ENCODE peak calls at places on chromosomes 6 and 20, in seven cellular contexts. M is T47D; O is CD8-positive, alpha-beta memory T cell; S is stimulated activated CD4-positive, alpha-beta T cell treated with anti-CD3 and anti-CD28 coated beads, TNF-alpha, amount 100 ng/mL, for 4 hours; A is stimulated activated CD8-positive, alpha-beta memory T cell treated with anti-CD3 and anti-CD28 coated beads, Interleukin-4, amount 100 ng/mL, for 24 hours; R is germinal center; E is amygdala. G is an unnamed sample.

GRCh38 chr6:88422831-88423230 is 256.7 kb upstream of the CNR1 start:
- DNase-seq in M (no peak), O (no peak), R (no peak), S (no peak), A (no peak), E (no peak), G (no peak)

GRCh38 chr6:15042938-15043337 is 202.9 kb upstream of the JARID2 start:
- DNase-seq in A (no peak), S (no peak), O (no peak), R (no peak), E (no peak), M (no peak), G (no peak)

GRCh38 chr6:157050537-157051280 is 272.6 kb downstream of the TMEM242 start:
- DNase-seq in A (no peak), M (no peak), E (no peak), S (no peak), O (no peak), R (no peak), G (no peak)

GRCh38 chr6:63721181-63721580 is 85.6 kb downstream of the PHF3 start:
- DNase-seq in A (no peak), O (no peak), S (no peak), R (no peak), M (no peak), E (no peak), G (no peak)

GRCh38 chr6:37381579-37381978 is 27.8 kb downstream of the RNF8 start:
- DNase-seq in M (peak; percentile 56), E (no peak), A (no peak), S (no peak), R (peak; percentile 67), O (no peak), G (peak; percentile 53)

GRCh38 chr6:119314894-119315272 is 34.7 kb downstream of the MAN1A1 start:
- DNase-seq in O (no peak), E (no peak), A (no peak), M (no peak), R (no peak), S (no peak), G (no peak)

GRCh38 chr6:43436577-43437282 is 9.4 kb downstream of the ABCC10 start:
- DNase-seq in S (no peak), R (no peak), E (no peak), M (no peak), A (no peak), O (no peak), G (peak; percentile 79)

GRCh38 chr6:141484726-141485125 is 648.0 kb upstream of the GJE1 start:
- DNase-seq in R (peak; percentile 33), O (no peak), S (no peak), A (no peak), E (peak; percentile 14), M (no peak), G (no peak)

GRCh38 chr20:62929051-62929538 is 2.8 kb upstream of the DIDO1 start:
- DNase-seq in S (no peak), A (no peak), M (peak; percentile 53), R (peak; percentile 78), E (peak; percentile 22), O (peak; percentile 51), G (no peak)

GRCh38 chr20:17542993-17543412 is 11.8 kb upstream of the BFSP1 start:
- DNase-seq in O (no peak), E (no peak), S (no peak), R (no peak), M (no peak), A (no peak), G (no peak)

GRCh38 chr6:36131517-36132220 is 1.4 kb downstream of the MAPK13 start:
- DNase-seq in A (no peak), R (peak; percentile 49), M (no peak), E (peak; percentile 41), O (peak; percentile 34), S (no peak), G (peak; percentile 45)

GRCh38 chr6:45606831-45607400 is 229.2 kb upstream of the SUPT3H start:
- DNase-seq in M (no peak), O (no peak), A (no peak), E (no peak), R (no peak), S (no peak), G (no peak)

GRCh38 chr20:24118781-24119175 is 130.2 kb upstream of the GGTLC1 start:
- DNase-seq in M (no peak), S (no peak), E (no peak), A (no peak), O (no peak), R (no peak), G (no peak)

GRCh38 chr6:52337633-52338290 is 24.2 kb upstream of the PAQR8 start:
- DNase-seq in A (no peak), S (no peak), M (no peak), R (no peak), E (no peak), O (no peak), G (no peak)

GRCh38 chr20:26208296-26209091 is 511.8 kb upstream of the ZNF337 start:
- DNase-seq in M (no peak), R (no peak), E (no peak), S (peak; percentile 42), A (no peak), O (no peak), G (no peak)

GRCh38 chr20:59152559-59153354 is 10.9 kb upstream of the ZNF831 start:
- DNase-seq in E (no peak), M (no peak), S (no peak), O (no peak), R (no peak), A (no peak), G (no peak)

GRCh38 chr6:146543940-146544661 is 468 bp downstream of the RAB32 start:
- DNase-seq in O (no peak), S (no peak), A (no peak), E (peak; percentile 57), M (no peak), R (no peak), G (peak; percentile 35)

GRCh38 chr6:87029711-87030314 is 65.1 kb downstream of the CGA start:
- DNase-seq in R (peak; percentile 30), E (no peak), M (peak; percentile 7), A (no peak), O (no peak), S (no peak), G (no peak)

GRCh38 chr20:36355469-36356171 is 49.5 kb downstream of the DLGAP4 start:
- DNase-seq in O (no peak), A (no peak), M (no peak), E (no peak), R (no peak), S (no peak), G (no peak)

GRCh38 chr6:125792680-125793079 is 1.9 kb downstream of the NCOA7 start:
- DNase-seq in S (no peak), R (no peak), E (no peak), A (no peak), M (no peak), O (no peak), G (no peak)

GRCh38 chr20:35318502-35319157 is 26.4 kb upstream of the FAM83C start:
- DNase-seq in O (no peak), E (no peak), S (no peak), M (no peak), R (no peak), A (no peak), G (no peak)

GRCh38 chr6:13289789-13290318 is 38.5 kb downstream of the TBC1D7 start:
- DNase-seq in O (no peak), E (no peak), S (no peak), M (no peak), A (no peak), R (no peak), G (peak; percentile 55)

GRCh38 chr6:21601932-21602390 is 8.4 kb downstream of the SOX4 start:
- DNase-seq in A (no peak), E (no peak), M (no peak), S (no peak), O (no peak), R (no peak), G (no peak)

GRCh38 chr6:90155114-90155513 is 141.5 kb downstream of the BACH2 start:
- DNase-seq in S (no peak), R (no peak), E (no peak), O (no peak), M (no peak), A (no peak), G (no peak)

GRCh38 chr6:136532030-136532429 is 18.2 kb downstream of the MAP7 start:
- DNase-seq in O (no peak), E (no peak), S (no peak), M (no peak), R (no peak), A (no peak), G (no peak)

GRCh38 chr6:36663504-36664446 is 14.7 kb upstream of the CDKN1A start:
- DNase-seq in M (no peak), O (no peak), S (no peak), E (no peak), R (no peak), A (no peak), G (no peak)

GRCh38 chr20:22404609-22405170 is 179.7 kb downstream of the FOXA2 start:
- DNase-seq in A (no peak), R (no peak), O (no peak), E (no peak), M (no peak), S (no peak), G (no peak)

GRCh38 chr20:49534314-49534713 is 33.6 kb downstream of the PTGIS start:
- DNase-seq in E (peak; percentile 77), S (peak; percentile 26), M (peak; percentile 65), R (peak; percentile 73), A (peak; percentile 26), O (peak; percentile 39), G (peak; percentile 75)

GRCh38 chr20:54160269-54161007 is 13.3 kb downstream of the CYP24A1 start:
- DNase-seq in A (no peak), E (no peak), S (no peak), R (no peak), O (no peak), M (no peak), G (no peak)